ENCODE peak calls at places on chromosomes 12 and 14, in eight cellular contexts. U is brain microvascular endothelial cell, I is adrenal gland, O is HL-60, X is fibroblast of pulmonary artery, E is PC-3, D is PC-9, G is fibroblast of lung. R is an unnamed sample.
A peak's percentile ranks its signal among the peaks of the same experiment; 100 is the strongest.

GRCh38 chr14:92609955-92610354 is 96.4 kb downstream of the RIN3 start:
- DNase-seq in U (no peak), I (no peak), O (peak; percentile 51), X (peak; percentile 59), E (no peak), D (no peak), G (no peak), R (no peak)

GRCh38 chr12:71551529-71551928 is 111.9 kb downstream of the LGR5 start:
- DNase-seq in U (no peak), I (no peak), O (no peak), X (peak; percentile 43), E (peak; percentile 44), D (no peak), G (peak; percentile 33), R (peak; percentile 60)

GRCh38 chr12:59149995-59150642 is 229.8 kb upstream of the LRIG3 start:
- DNase-seq in U (no peak), I (peak; percentile 24), O (peak; percentile 7), X (peak; percentile 91), E (peak; percentile 91), D (peak; percentile 71), G (peak; percentile 77), R (peak; percentile 85)

GRCh38 chr14:36820111-36820709 is 158.6 kb downstream of the PAX9 start:
- DNase-seq in U (no peak), I (no peak), O (no peak), X (no peak), E (peak; percentile 91), D (peak; percentile 41), G (no peak), R (no peak)

GRCh38 chr12:76820888-76821482 is 57.1 kb downstream of the ZDHHC17 start:
- DNase-seq in U (peak; percentile 42), I (peak; percentile 29), O (no peak), X (peak; percentile 44), E (peak; percentile 58), D (no peak), G (peak; percentile 40), R (peak; percentile 61)

GRCh38 chr12:116924558-116925453 is 14.1 kb downstream of the FBXW8 start:
- DNase-seq in U (peak; percentile 84), I (peak; percentile 37), O (no peak), X (peak; percentile 62), E (peak; percentile 97), D (peak; percentile 84), G (peak; percentile 92), R (peak; percentile 76)

GRCh38 chr12:89984846-89985245 is 276.2 kb upstream of the ATP2B1 start:
- DNase-seq in U (no peak), I (no peak), O (no peak), X (no peak), E (no peak), D (no peak), G (no peak), R (no peak)

GRCh38 chr14:100585448-100586152 is 1.6 kb downstream of the BEGAIN start:
- DNase-seq in U (no peak), I (no peak), O (no peak), X (no peak), E (no peak), D (no peak), G (no peak), R (no peak)

GRCh38 chr12:57852620-57853509 is 6.3 kb upstream of the CTDSP2 start:
- DNase-seq in U (no peak), I (no peak), O (no peak), X (no peak), E (no peak), D (no peak), G (no peak), R (peak; percentile 32)

GRCh38 chr14:33280646-33281045 is 342.0 kb downstream of the NPAS3 start:
- DNase-seq in U (peak; percentile 38), I (no peak), O (no peak), X (peak; percentile 6), E (peak; percentile 58), D (no peak), G (peak; percentile 70), R (no peak)

DNA sequence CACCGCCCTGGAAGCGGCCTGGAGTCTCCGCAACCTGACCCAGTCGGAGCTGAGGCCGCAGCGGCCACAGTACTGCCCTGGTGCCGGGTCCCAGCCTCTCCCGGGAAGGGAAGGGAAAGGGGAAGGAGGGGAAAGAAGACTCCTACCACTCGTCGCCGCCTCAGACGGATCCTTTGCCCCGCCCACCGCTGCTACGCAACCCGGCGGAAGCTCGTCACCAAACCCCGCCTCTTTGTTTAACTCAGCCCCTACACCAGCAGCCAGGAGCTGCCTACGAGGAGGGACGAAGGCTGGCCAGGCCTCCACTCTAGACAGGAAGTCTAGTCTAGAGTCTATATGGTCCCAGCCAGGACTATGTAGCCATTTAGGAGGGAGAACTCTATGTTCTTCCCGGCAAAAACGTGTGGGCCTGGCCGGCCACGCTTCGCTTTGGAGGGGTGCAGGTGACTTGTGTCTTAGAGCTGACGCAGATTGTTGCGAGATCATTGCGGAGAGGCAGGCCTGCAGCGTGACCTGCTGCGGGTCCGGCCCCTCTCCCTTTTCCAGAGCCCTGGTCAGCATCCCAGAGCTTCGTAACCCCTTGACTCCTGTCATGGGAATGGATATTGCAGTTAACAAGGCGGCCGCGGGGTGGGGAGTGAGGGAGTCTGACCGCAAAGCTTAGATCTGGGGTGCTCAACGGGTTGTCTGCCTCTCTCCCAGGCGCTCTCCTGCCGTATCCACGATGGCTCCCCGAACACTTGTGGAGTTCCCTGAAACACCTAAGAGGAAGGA is at the start of gene RNF41:
- DNase-seq in U (peak; percentile 97), I (peak; percentile 98), O (peak; percentile 97), X (peak; percentile 99), E (peak; percentile 96), D (peak; percentile 91), G (peak; percentile 97), R (peak; percentile 99)
- TF ChIP-seq CTCF in U (peak; percentile 35), I (peak; percentile 39), O (no peak), X (no peak), E (no peak), D (no peak), G (no peak), R (no peak)

GRCh38 chr12:53198470-53199110 is 8.5 kb downstream of the ITGB7 start:
- DNase-seq in U (no peak), I (no peak), O (no peak), X (no peak), E (no peak), D (no peak), G (no peak), R (no peak)
- H3K4me3 ChIP-seq in U (no peak overlapping the region), I (no peak overlapping the region), O (no peak overlapping the region), X (no peak overlapping the region), E (no peak overlapping the region), D (no peak overlapping the region), G (no peak overlapping the region), R (no peak overlapping the region)

DNA sequence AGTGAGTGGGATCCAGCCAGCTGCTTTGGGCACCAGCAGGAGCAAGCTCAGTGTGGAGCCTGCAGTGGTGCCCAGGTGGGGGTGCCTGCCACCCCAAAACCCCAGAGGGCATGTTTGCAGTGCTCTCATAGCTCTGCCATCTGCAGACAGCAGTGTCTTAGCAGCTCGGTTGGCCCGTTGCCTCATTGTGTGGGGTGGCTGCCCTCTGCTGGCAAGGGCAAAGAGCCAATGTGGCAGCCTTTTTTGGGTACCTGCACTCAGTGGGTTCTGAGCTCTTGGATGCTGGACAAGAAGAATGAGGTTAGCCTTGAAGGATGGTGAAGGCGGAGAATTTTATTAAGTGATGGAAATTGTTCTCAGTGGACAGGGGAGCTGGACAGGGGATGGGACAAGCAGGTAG is 52.3 kb downstream of the NEUROD4 start:
- DNase-seq in U (no peak), I (peak; percentile 63), O (peak; percentile 30), X (peak; percentile 17), E (peak; percentile 71), D (no peak), G (peak; percentile 5), R (peak; percentile 36)
- TF ChIP-seq CTCF in U (peak; percentile 59), I (peak; percentile 38), O (peak; percentile 80), X (peak; percentile 35), E (peak; percentile 80), D (peak; percentile 51), G (peak; percentile 36), R (peak; percentile 34)

DNA sequence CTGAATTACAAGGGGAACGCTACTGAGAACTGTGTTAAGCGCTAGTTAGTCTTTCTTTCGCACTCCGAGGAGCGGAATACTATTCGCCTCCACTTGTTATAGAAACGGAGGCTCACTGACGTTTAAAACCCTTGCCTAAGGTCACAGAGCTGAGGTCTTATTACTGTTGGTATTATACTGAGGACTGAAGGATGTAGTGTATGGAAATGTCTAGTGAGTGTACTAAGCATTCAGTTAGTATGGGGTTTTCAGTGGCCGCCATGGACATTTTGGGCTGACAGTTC is 826 bp downstream of the ACADS start:
- DNase-seq in U (no peak), I (no peak), O (no peak), X (no peak), E (no peak), D (no peak), G (no peak), R (no peak)
- H3K4me3 ChIP-seq in U (no peak overlapping the region), I (no peak overlapping the region), O (no peak overlapping the region), X (peak overlapping the region; percentile 60), E (peak overlapping the region; percentile 71), D (peak overlapping the region; percentile 65), G (peak overlapping the region; percentile 52), R (peak overlapping the region; percentile 62)

GRCh38 chr14:88463318-88463717 is 77.9 kb downstream of the SPATA7 start:
- DNase-seq in U (no peak), I (no peak), O (no peak), X (peak; percentile 29), E (peak; percentile 64), D (no peak), G (no peak), R (peak; percentile 31)
- TF ChIP-seq CTCF in U (peak; percentile 47), I (no peak), O (no peak), X (peak; percentile 45), E (peak; percentile 68), D (peak; percentile 39), G (peak; percentile 41), R (no peak)

GRCh38 chr12:106341086-106341879 is 16.3 kb upstream of the POLR3B start:
- DNase-seq in U (no peak), I (no peak), O (no peak), X (no peak), E (no peak), D (no peak), G (no peak), R (peak; percentile 66)

GRCh38 chr12:106348411-106348810 is 9.1 kb upstream of the POLR3B start:
- DNase-seq in U (no peak), I (no peak), O (no peak), X (no peak), E (no peak), D (no peak), G (peak; percentile 5), R (no peak)

GRCh38 chr12:106342397-106343212 is 14.9 kb upstream of the POLR3B start:
- DNase-seq in U (peak; percentile 59), I (peak; percentile 90), O (no peak), X (peak; percentile 78), E (peak; percentile 85), D (peak; percentile 77), G (peak; percentile 76), R (peak; percentile 90)

GRCh38 chr12:106345739-106346138 is 11.8 kb upstream of the POLR3B start:
- DNase-seq in U (peak; percentile 56), I (peak; percentile 68), O (no peak), X (peak; percentile 72), E (peak; percentile 76), D (peak; percentile 40), G (peak; percentile 64), R (peak; percentile 57)

DNA sequence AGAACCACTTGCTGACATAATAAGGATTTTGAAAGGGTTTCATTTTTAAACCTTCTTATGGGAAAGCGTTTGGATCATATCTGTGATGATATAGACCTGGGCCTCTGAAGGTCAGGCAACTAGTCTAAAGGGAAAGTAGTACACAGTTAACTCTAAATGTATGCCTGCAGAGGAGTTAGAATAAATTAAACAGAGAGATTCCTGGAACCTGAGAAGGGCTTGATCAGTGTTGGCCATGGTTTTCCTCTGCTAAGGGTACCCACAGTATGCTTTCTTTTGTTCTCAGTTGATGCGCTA is 14.4 kb upstream of the POLR3B start:
- DNase-seq in U (no peak), I (no peak), O (no peak), X (no peak), E (no peak), D (no peak), G (no peak), R (no peak)
- H3K4me3 ChIP-seq in U (no peak overlapping the region), I (no peak overlapping the region), O (no peak overlapping the region), X (peak overlapping the region; percentile 21), E (peak overlapping the region; percentile 56), D (no peak overlapping the region), G (peak overlapping the region; percentile 27), R (peak overlapping the region; percentile 46)

R was measured in foreskin fibroblast.